ENCODE peak calls at places on chromosome 17, in nine cellular contexts. E, I, Q, W, S, N, D, G and H are unnamed samples.

GRCh38 chr17:28404812-28405570 is 1.0 kb downstream of the SLC46A1 start:
- DNase-seq in E (no peak), I (no peak), Q (no peak), W (no peak), S (peak), N (no peak), D (no peak), G (no peak), H (no peak)

GRCh38 chr17:75636381-75637142 is 3.3 kb downstream of the SMIM5 start:
- DNase-seq in E (no peak), I (no peak), Q (no peak), W (no peak), S (no peak), N (no peak), D (no peak), G (no peak), H (no peak)

GRCh38 chr17:68437979-68438877 is 19.1 kb downstream of the WIPI1 start:
- DNase-seq in E (no peak), I (no peak), Q (no peak), W (peak), S (no peak), N (peak), D (no peak), G (peak), H (peak)

GRCh38 chr17:40538019-40538935 is 27.0 kb downstream of the CCR7 start:
- DNase-seq in E (peak), I (no peak), Q (no peak), W (peak), S (peak), N (no peak), D (no peak), G (no peak), H (peak)

GRCh38 chr17:81120149-81120484 is 45.2 kb upstream of the PVALEF start:
- DNase-seq in E (peak), I (no peak), Q (no peak), W (no peak), S (no peak), N (no peak), D (no peak), G (no peak), H (no peak)

GRCh38 chr17:6163632-6164319 is 93.6 kb downstream of the WSCD1 start:
- DNase-seq in E (no peak), I (no peak), Q (no peak), W (no peak), S (no peak), N (no peak), D (no peak), G (peak), H (no peak)

GRCh38 chr17:60622961-60623360 is 23.0 kb downstream of the PPM1D start:
- DNase-seq in E (no peak), I (no peak), Q (no peak), W (no peak), S (no peak), N (no peak), D (no peak), G (no peak), H (no peak)

GRCh38 chr17:73508057-73508930 is 136.0 kb downstream of the SDK2 start:
- DNase-seq in E (no peak), I (no peak), Q (no peak), W (no peak), S (no peak), N (no peak), D (no peak), G (no peak), H (no peak)

GRCh38 chr17:40486513-40487370 is 14.7 kb downstream of the TNS4 start:
- DNase-seq in E (no peak), I (peak), Q (peak), W (no peak), S (no peak), N (no peak), D (peak), G (no peak), H (no peak)

GRCh38 chr17:37146578-37147119 is 197.9 kb downstream of the AATF start:
- DNase-seq in E (no peak), I (no peak), Q (no peak), W (no peak), S (no peak), N (no peak), D (no peak), G (no peak), H (no peak)

GRCh38 chr17:65058615-65059014 is 2.1 kb upstream of the GNA13 start:
- DNase-seq in E (peak), I (no peak), Q (no peak), W (no peak), S (no peak), N (no peak), D (no peak), G (no peak), H (no peak)

GRCh38 chr17:75685508-75685907 is 18.4 kb downstream of the SAP30BP start:
- DNase-seq in E (no peak), I (no peak), Q (no peak), W (no peak), S (no peak), N (no peak), D (no peak), G (no peak), H (no peak)

GRCh38 chr17:47785538-47786123 is 36.0 kb downstream of the OSBPL7 start:
- DNase-seq in E (peak), I (peak), Q (no peak), W (peak), S (no peak), N (no peak), D (no peak), G (peak), H (no peak)

GRCh38 chr17:7747586-7747985 is 30.0 kb downstream of the DNAH2 start:
- DNase-seq in E (no peak), I (peak), Q (no peak), W (no peak), S (no peak), N (no peak), D (no peak), G (no peak), H (no peak)

GRCh38 chr17:15398291-15398690 is 56.9 kb upstream of the TEKT3 start:
- DNase-seq in E (no peak), I (peak), Q (peak), W (no peak), S (peak), N (no peak), D (no peak), G (no peak), H (no peak)

GRCh38 chr17:81239714-81240555 is 817 bp downstream of the NDUFAF8 start:
- DNase-seq in E (no peak), I (no peak), Q (no peak), W (peak), S (no peak), N (no peak), D (no peak), G (no peak), H (no peak)

GRCh38 chr17:32564325-32564724 is 77.5 kb downstream of the CDK5R1 start:
- DNase-seq in E (no peak), I (no peak), Q (no peak), W (no peak), S (no peak), N (no peak), D (no peak), G (no peak), H (no peak)

GRCh38 chr17:39668141-39668924 is at the start of gene PNMT:
- DNase-seq in E (peak), I (peak), Q (no peak), W (no peak), S (peak), N (peak), D (peak), G (peak), H (peak)

GRCh38 chr17:12133183-12133582 is 112.5 kb downstream of the MAP2K4 start:
- DNase-seq in E (no peak), I (no peak), Q (no peak), W (no peak), S (no peak), N (no peak), D (no peak), G (no peak), H (no peak)

GRCh38 chr17:5238333-5238732 is 3.7 kb upstream of the SCIMP start:
- DNase-seq in E (no peak), I (no peak), Q (no peak), W (no peak), S (no peak), N (no peak), D (no peak), G (no peak), H (no peak)

GRCh38 chr17:31508310-31509094 is 117.0 kb downstream of the RAB11FIP4 start:
- DNase-seq in E (no peak), I (no peak), Q (no peak), W (no peak), S (no peak), N (peak), D (no peak), G (peak), H (no peak)

GRCh38 chr17:78425429-78425828 is 47.0 kb downstream of the PGS1 start:
- DNase-seq in E (no peak), I (no peak), Q (no peak), W (no peak), S (no peak), N (no peak), D (no peak), G (no peak), H (no peak)

GRCh38 chr17:6398955-6399354 is 36.0 kb downstream of the AIPL1 start:
- DNase-seq in E (no peak), I (no peak), Q (no peak), W (no peak), S (no peak), N (no peak), D (no peak), G (no peak), H (no peak)

DNA sequence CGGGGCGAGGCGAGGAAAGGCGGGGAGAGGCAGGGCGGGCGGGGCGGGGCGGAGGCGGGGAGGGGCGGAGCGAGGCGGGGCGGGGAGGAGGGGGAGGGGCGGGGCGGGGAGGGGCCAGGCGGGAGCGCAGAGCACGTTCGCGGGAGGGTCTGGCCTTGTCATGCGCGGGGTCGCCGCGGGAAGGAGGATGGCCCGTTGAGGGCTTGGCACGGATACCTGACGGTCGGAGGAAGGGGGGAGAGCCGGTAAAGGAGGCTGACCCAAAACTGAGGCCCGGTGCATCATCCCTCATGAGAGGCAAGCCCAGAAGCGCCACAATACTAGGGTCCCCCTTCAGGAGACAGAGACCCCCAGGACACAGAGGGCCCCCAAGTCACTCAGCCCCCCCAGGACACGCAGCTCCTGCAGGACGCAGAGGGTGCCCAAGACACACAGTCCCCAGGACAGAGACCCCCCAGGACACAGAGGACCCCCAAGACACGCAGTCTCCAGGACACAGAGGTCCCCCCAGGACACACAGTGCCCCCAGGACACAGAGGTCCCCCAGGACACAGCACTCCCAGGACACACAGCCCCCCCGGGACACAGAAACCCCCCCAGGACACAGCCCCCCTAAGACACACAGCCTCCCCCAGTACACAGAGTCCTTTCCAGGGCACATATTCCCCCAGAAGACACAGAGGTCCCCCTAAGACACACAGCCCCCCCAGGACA is 674 bp upstream of the WDR45B start:
- DNase-seq in E (peak), I (no peak), Q (no peak), W (no peak), S (no peak), N (peak), D (peak), G (peak), H (peak)
- H3K27ac ChIP-seq in E (peak), I (no peak), Q (peak), W (peak), S (peak), N (no peak), D (peak), G (no peak), H (no peak)

GRCh38 chr17:50184611-50185398 is 16.6 kb downstream of the COL1A1 start:
- DNase-seq in E (no peak), I (peak), Q (no peak), W (no peak), S (no peak), N (no peak), D (peak), G (no peak), H (no peak)
- H3K27ac ChIP-seq in E (peak), I (peak), Q (no peak), W (no peak), S (no peak), N (no peak), D (peak), G (no peak), H (no peak)

GRCh38 chr17:77130521-77130920 is 10.2 kb upstream of the SEC14L1 start:
- DNase-seq in E (no peak), I (no peak), Q (no peak), W (no peak), S (no peak), N (no peak), D (no peak), G (no peak), H (no peak)

GRCh38 chr17:77127735-77128361 is 12.9 kb upstream of the SEC14L1 start:
- DNase-seq in E (peak), I (no peak), Q (no peak), W (peak), S (peak), N (peak), D (peak), G (no peak), H (peak)

GRCh38 chr17:77129568-77130301 is 11.0 kb upstream of the SEC14L1 start:
- DNase-seq in E (no peak), I (no peak), Q (no peak), W (no peak), S (no peak), N (no peak), D (no peak), G (no peak), H (peak)

GRCh38 chr17:77126519-77126918 is 14.2 kb upstream of the SEC14L1 start:
- DNase-seq in E (peak), I (no peak), Q (no peak), W (no peak), S (no peak), N (peak), D (no peak), G (no peak), H (no peak)

DNA sequence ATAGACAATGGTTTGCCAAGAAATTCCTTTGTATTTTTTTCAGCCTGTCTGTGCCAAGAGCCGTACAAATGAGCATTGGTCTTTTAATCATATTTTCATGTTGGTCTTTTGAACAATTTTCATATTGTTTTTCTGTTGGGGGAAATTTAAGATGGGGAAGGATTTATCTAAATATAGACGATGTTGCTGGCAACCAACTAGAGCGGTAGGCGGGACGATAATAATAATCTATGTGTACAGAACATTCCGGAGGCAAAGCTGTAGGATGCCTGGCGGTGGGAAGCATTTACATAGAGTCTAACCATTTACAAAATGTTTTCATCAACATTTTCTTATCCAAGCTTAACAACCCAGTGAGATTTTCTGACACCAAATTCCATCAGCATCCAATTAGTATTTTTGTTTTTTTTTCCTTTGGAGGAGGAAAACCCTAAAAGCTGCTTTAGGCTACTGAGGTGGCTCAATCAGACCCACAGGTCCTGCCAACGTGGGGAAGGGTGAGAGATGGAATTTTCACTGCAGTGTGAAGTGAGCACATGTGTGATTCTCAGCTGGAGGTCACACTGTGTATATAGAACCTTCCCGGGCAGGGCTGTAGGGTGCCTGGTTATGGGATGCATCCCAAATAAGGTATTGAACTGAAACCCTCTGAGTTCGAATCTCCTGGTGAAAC is 11.7 kb upstream of the SEC14L1 start:
- DNase-seq in E (no peak), I (no peak), Q (no peak), W (no peak), S (no peak), N (no peak), D (no peak), G (no peak), H (no peak)
- H3K27ac ChIP-seq in E (peak), I (peak), Q (no peak), W (no peak), S (peak), N (no peak), D (peak), G (no peak), H (peak)

DNA sequence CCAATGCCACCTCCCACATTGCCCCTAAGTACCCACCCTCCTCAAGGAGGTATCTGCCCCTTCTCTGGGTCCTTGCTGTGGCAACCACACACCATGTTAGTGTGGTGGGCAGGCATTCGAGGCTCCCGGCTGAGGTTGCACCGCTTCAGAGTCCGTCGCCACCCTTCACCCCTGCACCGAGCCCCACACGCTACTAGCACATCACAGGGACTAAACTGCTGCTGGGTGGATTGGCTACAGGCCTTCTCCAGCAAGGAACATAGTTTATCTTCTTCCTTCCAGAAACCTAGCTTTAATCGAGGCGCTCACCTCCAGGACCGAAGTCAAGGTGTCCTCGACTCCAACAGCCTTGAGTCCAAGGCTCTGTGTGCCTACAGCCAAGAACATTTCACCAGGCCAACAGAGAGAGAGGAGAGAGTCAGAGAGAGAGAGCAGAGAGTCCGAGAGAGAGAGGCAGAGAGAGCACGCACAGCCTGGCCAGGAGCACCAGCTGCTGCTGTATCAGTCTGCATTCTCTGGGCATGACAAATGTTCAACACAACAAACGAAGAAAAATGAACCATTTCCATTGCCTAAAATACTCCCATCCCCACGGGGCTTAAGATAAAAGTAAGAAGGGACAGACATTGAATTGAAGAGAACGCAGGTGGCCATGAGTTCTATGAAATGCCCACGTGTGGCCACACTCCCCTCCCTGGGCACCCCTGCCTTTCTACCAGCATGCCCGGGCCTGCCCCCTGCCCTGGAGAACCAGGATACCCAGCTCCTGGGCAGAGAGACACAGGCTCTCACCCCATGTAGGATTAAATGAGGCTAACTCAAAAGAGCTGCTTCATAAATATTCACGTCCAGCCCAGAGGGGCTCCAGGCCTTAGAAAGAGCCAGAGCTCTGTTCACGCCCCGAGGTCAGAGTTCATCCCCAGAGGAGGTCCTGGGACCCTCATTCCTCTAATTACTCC is 94.9 kb downstream of the RBFOX3 start:
- DNase-seq in E (no peak), I (no peak), Q (no peak), W (no peak), S (no peak), N (no peak), D (no peak), G (no peak), H (no peak)
- H3K27ac ChIP-seq in E (no peak), I (no peak), Q (no peak), W (no peak), S (no peak), N (no peak), D (no peak), G (no peak), H (no peak)

DNA sequence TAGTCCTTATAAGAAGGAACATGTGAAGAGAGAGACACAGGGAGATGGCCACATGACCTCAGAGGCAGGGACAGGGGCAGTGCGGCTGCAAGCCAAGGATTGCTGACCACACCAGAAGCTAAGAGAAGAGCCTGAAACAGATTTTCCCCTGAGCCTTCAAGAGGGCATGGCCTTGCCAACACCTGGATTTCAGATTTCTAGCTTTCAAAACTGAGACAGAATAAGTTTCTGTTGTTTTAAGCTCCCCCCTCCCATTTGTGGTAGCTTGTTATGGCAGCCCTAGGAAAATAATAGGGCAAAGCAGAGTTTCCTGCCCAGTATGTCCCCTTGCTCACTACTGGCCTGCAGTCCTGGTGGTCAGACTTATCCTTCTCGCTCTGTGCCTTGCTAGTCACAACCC is 204.5 kb downstream of the CCDC182 start:
- DNase-seq in E (no peak), I (no peak), Q (no peak), W (no peak), S (no peak), N (no peak), D (no peak), G (no peak), H (no peak)
- H3K27ac ChIP-seq in E (no peak), I (no peak), Q (no peak), W (peak), S (no peak), N (no peak), D (no peak), G (no peak), H (no peak)